ENCODE peak calls at places on chromosomes 3 and 15, in eight cellular contexts. One of them, this sample, is unnamed. For H3K27me3 and H3K36me3, the result is how much of the 10 kb centered on the place peaks cover.

GRCh38 chr3:8457039-8457438 is 44.6 kb upstream of the LMCD1 start:
- DNase-seq in endodermal cell: no peak
- DNase-seq in osteoblast: peak
- DNase-seq in left lung: no peak
- DNase-seq in BE2C: no peak
- DNase-seq in stomach: no peak
- DNase-seq in uterus: no peak
- DNase-seq in body of pancreas: no peak
- DNase-seq in this sample: no peak

GRCh38 chr3:127395663-127396320 is 107.9 kb upstream of the PRR20G start:
- DNase-seq in BE2C: no peak
- DNase-seq in uterus: no peak
- DNase-seq in left lung: no peak
- DNase-seq in osteoblast: no peak
- DNase-seq in body of pancreas: no peak
- DNase-seq in stomach: no peak
- DNase-seq in endodermal cell: peak
- DNase-seq in this sample: no peak

GRCh38 chr3:12508316-12508715 is 24.0 kb downstream of the TSEN2 start:
- DNase-seq in body of pancreas: no peak
- DNase-seq in BE2C: no peak
- DNase-seq in stomach: no peak
- DNase-seq in osteoblast: peak
- DNase-seq in uterus: peak
- DNase-seq in left lung: no peak
- DNase-seq in endodermal cell: peak
- DNase-seq in this sample: peak

GRCh38 chr3:126126292-126126691 is 42.4 kb upstream of the SLC41A3 start:
- DNase-seq in BE2C: no peak
- DNase-seq in stomach: peak
- DNase-seq in body of pancreas: peak
- DNase-seq in uterus: peak
- DNase-seq in left lung: peak
- DNase-seq in osteoblast: no peak
- DNase-seq in endodermal cell: peak
- DNase-seq in this sample: no peak

GRCh38 chr15:69478259-69478687 is 25.7 kb downstream of the RPLP1 start:
- DNase-seq in endodermal cell: peak
- DNase-seq in stomach: peak
- DNase-seq in BE2C: peak
- DNase-seq in body of pancreas: peak
- DNase-seq in uterus: peak
- DNase-seq in left lung: peak
- DNase-seq in osteoblast: peak
- DNase-seq in this sample: peak

GRCh38 chr3:147393261-147393964 is 12.9 kb downstream of the ZIC4 start:
- DNase-seq in BE2C: no peak
- DNase-seq in left lung: peak
- DNase-seq in body of pancreas: no peak
- DNase-seq in uterus: no peak
- DNase-seq in osteoblast: no peak
- DNase-seq in endodermal cell: peak
- DNase-seq in stomach: no peak
- DNase-seq in this sample: peak

GRCh38 chr3:101944308-101944707 is 95.0 kb downstream of the NFKBIZ start:
- DNase-seq in BE2C: no peak
- DNase-seq in osteoblast: no peak
- DNase-seq in endodermal cell: no peak
- DNase-seq in body of pancreas: no peak
- DNase-seq in left lung: no peak
- DNase-seq in uterus: no peak
- DNase-seq in stomach: no peak
- DNase-seq in this sample: no peak

GRCh38 chr15:99969261-99969960 is 236.2 kb upstream of the LYSMD4 start:
- DNase-seq in body of pancreas: no peak
- DNase-seq in BE2C: no peak
- DNase-seq in uterus: no peak
- DNase-seq in left lung: no peak
- DNase-seq in endodermal cell: peak
- DNase-seq in stomach: no peak
- DNase-seq in osteoblast: peak
- DNase-seq in this sample: no peak

GRCh38 chr3:10160925-10161324 is 3.8 kb upstream of the IRAK2 start:
- DNase-seq in uterus: no peak
- DNase-seq in osteoblast: no peak
- DNase-seq in BE2C: no peak
- DNase-seq in stomach: no peak
- DNase-seq in body of pancreas: no peak
- DNase-seq in endodermal cell: no peak
- DNase-seq in left lung: no peak
- DNase-seq in this sample: no peak

GRCh38 chr3:66181764-66182163 is 39.0 kb upstream of the SLC25A26 start:
- DNase-seq in endodermal cell: no peak
- DNase-seq in stomach: no peak
- DNase-seq in osteoblast: no peak
- DNase-seq in BE2C: no peak
- DNase-seq in uterus: no peak
- DNase-seq in left lung: no peak
- DNase-seq in body of pancreas: no peak
- DNase-seq in this sample: no peak

GRCh38 chr3:4885322-4885721 is 93.9 kb upstream of the BHLHE40 start:
- DNase-seq in osteoblast: no peak
- DNase-seq in endodermal cell: no peak
- DNase-seq in BE2C: no peak
- DNase-seq in left lung: no peak
- DNase-seq in uterus: no peak
- DNase-seq in body of pancreas: no peak
- DNase-seq in stomach: no peak
- DNase-seq in this sample: no peak

GRCh38 chr15:42012241-42012640 is 8.6 kb downstream of the PLA2G4E start:
- DNase-seq in uterus: no peak
- DNase-seq in osteoblast: no peak
- DNase-seq in left lung: no peak
- DNase-seq in body of pancreas: peak
- DNase-seq in stomach: peak
- DNase-seq in BE2C: no peak
- DNase-seq in endodermal cell: no peak
- DNase-seq in this sample: no peak

GRCh38 chr15:71975816-71976150 is 142.2 kb downstream of the MYO9A start:
- DNase-seq in body of pancreas: no peak
- DNase-seq in uterus: no peak
- DNase-seq in endodermal cell: no peak
- DNase-seq in stomach: no peak
- DNase-seq in BE2C: no peak
- DNase-seq in osteoblast: no peak
- DNase-seq in left lung: peak
- DNase-seq in this sample: no peak

GRCh38 chr3:141959921-141960554 is 83.6 kb downstream of the ATP1B3 start:
- DNase-seq in left lung: no peak
- DNase-seq in BE2C: no peak
- DNase-seq in body of pancreas: no peak
- DNase-seq in endodermal cell: no peak
- DNase-seq in osteoblast: no peak
- DNase-seq in stomach: no peak
- DNase-seq in uterus: no peak
- DNase-seq in this sample: no peak

GRCh38 chr3:31377045-31377642 is 155.6 kb upstream of the STT3B start:
- DNase-seq in body of pancreas: peak
- DNase-seq in osteoblast: peak
- DNase-seq in stomach: peak
- DNase-seq in BE2C: no peak
- DNase-seq in left lung: no peak
- DNase-seq in endodermal cell: no peak
- DNase-seq in uterus: no peak
- DNase-seq in this sample: peak

GRCh38 chr3:14634763-14635400 is 16.7 kb upstream of the CCDC174 start:
- DNase-seq in endodermal cell: no peak
- DNase-seq in body of pancreas: no peak
- DNase-seq in stomach: no peak
- DNase-seq in uterus: no peak
- DNase-seq in osteoblast: no peak
- DNase-seq in BE2C: no peak
- DNase-seq in left lung: no peak
- DNase-seq in this sample: peak

GRCh38 chr3:57949779-57950618 is 58.2 kb upstream of the FLNB start:
- DNase-seq in BE2C: no peak
- DNase-seq in left lung: no peak
- DNase-seq in endodermal cell: no peak
- DNase-seq in uterus: peak
- DNase-seq in osteoblast: no peak
- DNase-seq in stomach: peak
- DNase-seq in body of pancreas: peak
- DNase-seq in this sample: peak

DNA sequence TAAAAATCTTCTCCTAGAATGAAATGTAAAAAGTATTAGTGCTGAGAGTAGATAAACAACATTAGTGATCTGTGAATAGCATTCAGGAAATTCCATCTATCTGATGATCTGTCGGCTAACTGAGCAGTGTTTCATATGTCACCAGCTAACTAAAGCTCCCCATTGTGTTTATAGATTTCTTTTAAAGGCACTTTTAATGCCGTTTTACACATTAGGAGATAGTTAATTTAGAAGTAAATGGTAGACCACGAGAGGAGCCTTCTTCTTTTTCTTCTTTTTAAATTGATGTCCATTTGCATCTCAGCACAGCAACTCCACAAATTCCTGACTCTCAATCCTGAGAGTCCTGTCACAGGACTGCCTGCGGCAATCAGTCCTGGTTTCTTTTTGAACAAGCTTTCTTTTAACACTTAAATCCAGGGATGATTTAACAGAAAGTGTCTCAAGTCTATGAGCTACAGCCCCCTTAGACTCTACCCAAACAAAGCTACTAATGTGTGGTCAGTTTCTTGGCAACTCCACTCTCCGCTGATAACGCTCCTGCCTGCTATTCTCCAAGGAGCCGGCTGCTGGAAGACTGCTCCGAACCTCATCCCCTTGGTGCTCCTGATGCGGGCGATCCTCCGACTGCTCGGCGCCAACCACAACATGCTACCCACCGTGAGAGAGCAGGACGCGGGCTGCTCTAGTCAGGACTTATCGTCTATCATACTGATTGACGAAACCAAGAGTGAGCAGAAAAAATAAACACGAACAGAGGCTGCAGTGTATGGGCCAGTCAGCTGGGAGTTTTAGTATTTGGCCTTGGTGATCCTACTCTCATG is 421.4 kb downstream of the MECOM start:
- DNase-seq in osteoblast: peak
- DNase-seq in uterus: no peak
- DNase-seq in left lung: peak
- DNase-seq in stomach: peak
- DNase-seq in endodermal cell: peak
- DNase-seq in body of pancreas: peak
- DNase-seq in BE2C: peak
- DNase-seq in this sample: peak
- H3K4me3 ChIP-seq in osteoblast: peak
- H3K4me3 ChIP-seq in uterus: peak
- H3K4me3 ChIP-seq in left lung: peak
- H3K4me3 ChIP-seq in stomach: peak
- H3K4me3 ChIP-seq in endodermal cell: peak
- H3K4me3 ChIP-seq in body of pancreas: no peak
- H3K4me3 ChIP-seq in BE2C: peak
- H3K4me3 ChIP-seq in this sample: peak

GRCh38 chr15:33649217-33649933 is 318.9 kb upstream of the CHRM5 start:
- DNase-seq in BE2C: no peak
- DNase-seq in uterus: no peak
- DNase-seq in stomach: no peak
- DNase-seq in endodermal cell: no peak
- DNase-seq in osteoblast: no peak
- DNase-seq in body of pancreas: no peak
- DNase-seq in left lung: no peak
- DNase-seq in this sample: no peak

GRCh38 chr15:33639051-33639450 is 328.3 kb downstream of the RYR3 start:
- DNase-seq in endodermal cell: no peak
- DNase-seq in body of pancreas: no peak
- DNase-seq in stomach: no peak
- DNase-seq in left lung: no peak
- DNase-seq in osteoblast: no peak
- DNase-seq in uterus: no peak
- DNase-seq in BE2C: no peak
- DNase-seq in this sample: no peak

GRCh38 chr15:33641069-33641468 is 327.2 kb upstream of the CHRM5 start:
- DNase-seq in BE2C: no peak
- DNase-seq in stomach: no peak
- DNase-seq in body of pancreas: no peak
- DNase-seq in left lung: no peak
- DNase-seq in endodermal cell: no peak
- DNase-seq in osteoblast: no peak
- DNase-seq in uterus: no peak
- DNase-seq in this sample: no peak

GRCh38 chr15:33639968-33640367 is 328.3 kb upstream of the CHRM5 start:
- DNase-seq in endodermal cell: no peak
- DNase-seq in uterus: no peak
- DNase-seq in BE2C: peak
- DNase-seq in stomach: no peak
- DNase-seq in body of pancreas: no peak
- DNase-seq in left lung: no peak
- DNase-seq in osteoblast: no peak
- DNase-seq in this sample: no peak

GRCh38 chr15:33644319-33644718 is 324.0 kb upstream of the CHRM5 start:
- DNase-seq in uterus: no peak
- DNase-seq in body of pancreas: no peak
- DNase-seq in left lung: no peak
- DNase-seq in endodermal cell: no peak
- DNase-seq in BE2C: no peak
- DNase-seq in stomach: no peak
- DNase-seq in osteoblast: no peak
- DNase-seq in this sample: no peak
- H3K27me3 ChIP-seq in uterus: under half
- H3K27me3 ChIP-seq in body of pancreas: under half
- H3K27me3 ChIP-seq in left lung: under half
- H3K27me3 ChIP-seq in endodermal cell: under half
- H3K27me3 ChIP-seq in BE2C: under half
- H3K27me3 ChIP-seq in stomach: under half
- H3K27me3 ChIP-seq in osteoblast: under half
- H3K27me3 ChIP-seq in this sample: under half

DNA sequence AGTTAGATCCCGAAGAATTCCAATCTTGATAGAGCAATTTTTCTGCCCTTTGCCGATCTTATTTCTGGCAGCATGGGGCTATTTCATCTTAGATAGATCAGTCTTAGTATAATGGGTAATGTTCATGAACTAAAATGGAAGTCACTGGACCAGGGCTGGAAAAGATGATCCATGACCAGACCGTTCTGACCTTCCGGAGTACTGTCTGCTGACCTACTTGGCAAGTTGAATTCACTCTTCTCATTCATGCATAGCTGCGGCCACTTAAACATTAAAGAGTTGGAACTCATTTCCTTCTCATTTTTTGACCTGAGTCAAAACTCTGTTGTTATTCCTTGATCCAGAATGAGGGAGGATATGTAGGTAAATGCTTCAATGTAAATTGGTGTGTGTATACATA is 32.5 kb downstream of the GMNC start:
- DNase-seq in uterus: no peak
- DNase-seq in osteoblast: no peak
- DNase-seq in endodermal cell: no peak
- DNase-seq in body of pancreas: no peak
- DNase-seq in stomach: no peak
- DNase-seq in BE2C: no peak
- DNase-seq in left lung: no peak
- DNase-seq in this sample: no peak
- H3K36me3 ChIP-seq in uterus: under half
- H3K36me3 ChIP-seq in osteoblast: under half
- H3K36me3 ChIP-seq in endodermal cell: under half
- H3K36me3 ChIP-seq in body of pancreas: under half
- H3K36me3 ChIP-seq in stomach: under half
- H3K36me3 ChIP-seq in BE2C: under half
- H3K36me3 ChIP-seq in left lung: under half
- H3K36me3 ChIP-seq in this sample: under half

GRCh38 chr15:57100136-57100539 is 181.7 kb downstream of the TCF12 start:
- DNase-seq in uterus: no peak
- DNase-seq in body of pancreas: no peak
- DNase-seq in osteoblast: no peak
- DNase-seq in BE2C: no peak
- DNase-seq in stomach: no peak
- DNase-seq in left lung: no peak
- DNase-seq in endodermal cell: no peak
- DNase-seq in this sample: no peak
- H3K4me3 ChIP-seq in uterus: no peak
- H3K4me3 ChIP-seq in body of pancreas: no peak
- H3K4me3 ChIP-seq in osteoblast: no peak
- H3K4me3 ChIP-seq in BE2C: no peak
- H3K4me3 ChIP-seq in stomach: no peak
- H3K4me3 ChIP-seq in left lung: no peak
- H3K4me3 ChIP-seq in endodermal cell: no peak
- H3K4me3 ChIP-seq in this sample: no peak

This sample was measured in MG63.